ENCODE peak calls at places on chromosomes 12 and 14, in nine cellular contexts. One of them, this sample, is unnamed.

GRCh38 chr14:69284170-69284569 is 24.2 kb downstream of the GALNT16 start:
- DNase-seq in GM23338: no peak
- DNase-seq in HepG2: no peak
- DNase-seq in A549: no peak
- DNase-seq in GM12878: no peak
- DNase-seq in SK-N-SH: no peak
- DNase-seq in Panc1: no peak
- DNase-seq in K562: no peak
- DNase-seq in HL-60: no peak
- DNase-seq in this sample: no peak

GRCh38 chr14:100677925-100678765 is 48.5 kb upstream of the DLK1 start:
- DNase-seq in HepG2: no peak
- DNase-seq in SK-N-SH: peak; percentile 89
- DNase-seq in GM23338: no peak
- DNase-seq in Panc1: no peak
- DNase-seq in K562: peak; percentile 64
- DNase-seq in GM12878: no peak
- DNase-seq in A549: no peak
- DNase-seq in HL-60: no peak
- DNase-seq in this sample: no peak

GRCh38 chr14:26887842-26888241 is 290.0 kb upstream of the NOVA1 start:
- DNase-seq in HL-60: no peak
- DNase-seq in GM12878: no peak
- DNase-seq in HepG2: no peak
- DNase-seq in Panc1: no peak
- DNase-seq in K562: no peak
- DNase-seq in A549: no peak
- DNase-seq in SK-N-SH: no peak
- DNase-seq in GM23338: no peak
- DNase-seq in this sample: no peak

GRCh38 chr14:64502476-64503183 is 1.0 kb downstream of the ZBTB25 start:
- DNase-seq in A549: peak; percentile 23
- DNase-seq in Panc1: no peak
- DNase-seq in HL-60: no peak
- DNase-seq in K562: no peak
- DNase-seq in GM12878: no peak
- DNase-seq in SK-N-SH: no peak
- DNase-seq in HepG2: no peak
- DNase-seq in GM23338: peak; percentile 50
- DNase-seq in this sample: no peak

GRCh38 chr14:51367600-51367931 is 127.5 kb downstream of the TMX1 start:
- DNase-seq in K562: no peak
- DNase-seq in GM23338: no peak
- DNase-seq in A549: no peak
- DNase-seq in HL-60: no peak
- DNase-seq in HepG2: no peak
- DNase-seq in GM12878: no peak
- DNase-seq in Panc1: no peak
- DNase-seq in SK-N-SH: no peak
- DNase-seq in this sample: no peak

GRCh38 chr12:802242-802995 is 50.0 kb downstream of the WNK1 start:
- DNase-seq in GM23338: no peak
- DNase-seq in HepG2: no peak
- DNase-seq in GM12878: no peak
- DNase-seq in SK-N-SH: no peak
- DNase-seq in K562: no peak
- DNase-seq in HL-60: no peak
- DNase-seq in A549: no peak
- DNase-seq in Panc1: no peak
- DNase-seq in this sample: no peak

GRCh38 chr12:65536876-65537661 is 258.6 kb downstream of the MSRB3 start:
- DNase-seq in HepG2: no peak
- DNase-seq in A549: peak; percentile 85
- DNase-seq in K562: no peak
- DNase-seq in SK-N-SH: no peak
- DNase-seq in Panc1: peak; percentile 82
- DNase-seq in GM12878: no peak
- DNase-seq in GM23338: no peak
- DNase-seq in HL-60: no peak
- DNase-seq in this sample: peak; percentile 100

GRCh38 chr14:29810657-29811056 is 117.0 kb downstream of the PRKD1 start:
- DNase-seq in SK-N-SH: no peak
- DNase-seq in GM23338: no peak
- DNase-seq in K562: no peak
- DNase-seq in HL-60: no peak
- DNase-seq in Panc1: no peak
- DNase-seq in A549: no peak
- DNase-seq in GM12878: no peak
- DNase-seq in HepG2: no peak
- DNase-seq in this sample: no peak

GRCh38 chr14:100536721-100537700 is 50.2 kb downstream of the BEGAIN start:
- DNase-seq in GM23338: no peak
- DNase-seq in HepG2: no peak
- DNase-seq in A549: no peak
- DNase-seq in K562: no peak
- DNase-seq in HL-60: no peak
- DNase-seq in Panc1: no peak
- DNase-seq in SK-N-SH: peak; percentile 56
- DNase-seq in GM12878: no peak
- DNase-seq in this sample: no peak

GRCh38 chr12:54175130-54175963 is 13.4 kb downstream of the SMUG1 start:
- DNase-seq in SK-N-SH: no peak
- DNase-seq in HepG2: no peak
- DNase-seq in GM23338: no peak
- DNase-seq in Panc1: no peak
- DNase-seq in HL-60: no peak
- DNase-seq in K562: peak; percentile 44
- DNase-seq in A549: no peak
- DNase-seq in GM12878: no peak
- DNase-seq in this sample: no peak

GRCh38 chr12:109739747-109740693 is 26.4 kb downstream of the FAM222A start:
- DNase-seq in K562: peak; percentile 63
- DNase-seq in GM23338: peak; percentile 77
- DNase-seq in GM12878: no peak
- DNase-seq in HL-60: no peak
- DNase-seq in HepG2: no peak
- DNase-seq in Panc1: no peak
- DNase-seq in SK-N-SH: peak; percentile 59
- DNase-seq in A549: no peak
- DNase-seq in this sample: no peak

GRCh38 chr12:50960130-50960529 is 7.8 kb downstream of the HIGD1C start:
- DNase-seq in K562: no peak
- DNase-seq in GM23338: no peak
- DNase-seq in HepG2: no peak
- DNase-seq in Panc1: no peak
- DNase-seq in GM12878: no peak
- DNase-seq in HL-60: no peak
- DNase-seq in SK-N-SH: no peak
- DNase-seq in A549: no peak
- DNase-seq in this sample: no peak

GRCh38 chr12:79935624-79936040 is 735 bp upstream of the PPP1R12A start:
- DNase-seq in A549: no peak
- DNase-seq in K562: no peak
- DNase-seq in GM23338: peak; percentile 33
- DNase-seq in GM12878: peak; percentile 36
- DNase-seq in Panc1: no peak
- DNase-seq in HL-60: no peak
- DNase-seq in SK-N-SH: peak; percentile 2
- DNase-seq in HepG2: peak; percentile 8
- DNase-seq in this sample: no peak

GRCh38 chr12:79933043-79933442 is 1.9 kb downstream of the PPP1R12A start:
- DNase-seq in GM23338: no peak
- DNase-seq in HL-60: no peak
- DNase-seq in SK-N-SH: no peak
- DNase-seq in HepG2: no peak
- DNase-seq in GM12878: no peak
- DNase-seq in K562: no peak
- DNase-seq in Panc1: no peak
- DNase-seq in A549: no peak
- DNase-seq in this sample: no peak

GRCh38 chr12:79935021-79935623 is at the start of gene PPP1R12A:
- DNase-seq in Panc1: peak; percentile 74
- DNase-seq in A549: peak; percentile 98
- DNase-seq in GM23338: peak; percentile 97
- DNase-seq in SK-N-SH: peak; percentile 94
- DNase-seq in K562: peak; percentile 94
- DNase-seq in HepG2: peak; percentile 93
- DNase-seq in HL-60: peak; percentile 89
- DNase-seq in GM12878: peak; percentile 83
- DNase-seq in this sample: peak; percentile 91

GRCh38 chr12:79933580-79934264 is 1.2 kb downstream of the PPP1R12A start:
- DNase-seq in GM12878: no peak
- DNase-seq in A549: no peak
- DNase-seq in HL-60: no peak
- DNase-seq in SK-N-SH: peak; percentile 14
- DNase-seq in Panc1: no peak
- DNase-seq in GM23338: no peak
- DNase-seq in K562: no peak
- DNase-seq in HepG2: no peak
- DNase-seq in this sample: no peak

GRCh38 chr12:79934309-79935020 is 432 bp downstream of the PPP1R12A start:
- DNase-seq in K562: peak; percentile 54
- DNase-seq in HepG2: peak; percentile 17
- DNase-seq in Panc1: no peak
- DNase-seq in A549: no peak
- DNase-seq in SK-N-SH: peak; percentile 67
- DNase-seq in GM12878: no peak
- DNase-seq in HL-60: no peak
- DNase-seq in GM23338: peak; percentile 74
- DNase-seq in this sample: no peak
- TF ChIP-seq REST in K562: no peak
- TF ChIP-seq REST in HepG2: no peak
- TF ChIP-seq REST in Panc1: no peak
- TF ChIP-seq REST in A549: no peak
- TF ChIP-seq REST in SK-N-SH: no peak
- TF ChIP-seq REST in GM12878: no peak
- TF ChIP-seq REST in HL-60: peak; percentile 53
- TF ChIP-seq REST in GM23338: no peak
- TF ChIP-seq REST in this sample: no peak

GRCh38 chr12:100267603-100268281 is 765 bp downstream of the SCYL2 start:
- DNase-seq in HepG2: peak; percentile 12
- DNase-seq in A549: no peak
- DNase-seq in GM12878: no peak
- DNase-seq in K562: peak; percentile 12
- DNase-seq in SK-N-SH: no peak
- DNase-seq in Panc1: no peak
- DNase-seq in HL-60: no peak
- DNase-seq in GM23338: peak; percentile 39
- DNase-seq in this sample: no peak
- TF ChIP-seq REST in HepG2: no peak
- TF ChIP-seq REST in A549: no peak
- TF ChIP-seq REST in GM12878: no peak
- TF ChIP-seq REST in K562: no peak
- TF ChIP-seq REST in SK-N-SH: no peak
- TF ChIP-seq REST in Panc1: no peak
- TF ChIP-seq REST in HL-60: no peak
- TF ChIP-seq REST in GM23338: no peak
- TF ChIP-seq REST in this sample: no peak

DNA sequence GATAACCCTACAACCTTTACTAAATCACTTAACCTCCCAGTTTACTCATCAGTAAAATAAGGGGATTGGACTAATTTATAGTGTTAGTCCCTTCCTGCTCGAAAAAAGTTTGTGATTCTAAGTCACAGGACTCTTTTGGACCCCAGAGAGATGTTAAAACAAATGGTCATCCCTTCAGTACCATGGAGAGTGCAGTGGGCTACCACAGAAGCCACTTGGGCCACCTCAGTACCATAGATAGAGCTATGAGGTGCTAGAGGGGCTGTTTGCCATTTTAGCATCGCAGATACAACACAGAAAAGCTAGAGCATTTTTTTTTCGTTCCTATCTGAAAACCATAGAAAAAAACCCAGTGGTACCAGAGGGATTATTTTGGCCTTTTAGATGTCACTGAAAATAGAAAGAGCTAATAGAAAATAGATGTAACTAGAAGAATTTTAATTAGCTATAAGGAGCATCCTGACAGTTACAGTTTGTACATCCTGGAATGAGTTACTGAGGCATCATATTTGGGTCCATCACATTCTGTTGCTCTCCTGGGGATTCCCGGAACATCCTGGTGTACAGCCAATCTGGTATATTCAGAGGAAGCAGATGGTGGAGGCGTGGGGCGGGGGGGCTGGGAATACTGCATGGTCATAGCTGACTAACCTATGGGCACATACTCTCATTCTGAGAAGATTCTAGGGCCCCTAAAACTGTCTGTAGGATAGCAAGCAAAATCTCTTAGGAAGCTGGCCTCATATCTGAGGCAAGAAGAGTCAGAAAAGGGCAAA is 2.8 kb downstream of the ZNF219 start:
- DNase-seq in GM23338: peak; percentile 70
- DNase-seq in HL-60: no peak
- DNase-seq in A549: no peak
- DNase-seq in GM12878: no peak
- DNase-seq in K562: peak; percentile 28
- DNase-seq in Panc1: no peak
- DNase-seq in SK-N-SH: peak; percentile 19
- DNase-seq in HepG2: no peak
- DNase-seq in this sample: no peak
- TF ChIP-seq REST in GM23338: peak; percentile 89
- TF ChIP-seq REST in HL-60: peak; percentile 92
- TF ChIP-seq REST in A549: peak; percentile 92
- TF ChIP-seq REST in GM12878: peak; percentile 88
- TF ChIP-seq REST in K562: peak; percentile 92
- TF ChIP-seq REST in Panc1: peak; percentile 83
- TF ChIP-seq REST in SK-N-SH: peak; percentile 98
- TF ChIP-seq REST in HepG2: no peak
- TF ChIP-seq REST in this sample: peak; percentile 75

GRCh38 chr12:115109863-115110262 is 425.9 kb upstream of the TBX3 start:
- DNase-seq in SK-N-SH: no peak
- DNase-seq in GM12878: no peak
- DNase-seq in K562: no peak
- DNase-seq in HepG2: no peak
- DNase-seq in A549: no peak
- DNase-seq in HL-60: no peak
- DNase-seq in Panc1: no peak
- DNase-seq in GM23338: no peak
- DNase-seq in this sample: no peak

GRCh38 chr12:115102450-115102849 is 418.5 kb upstream of the TBX3 start:
- DNase-seq in SK-N-SH: no peak
- DNase-seq in K562: no peak
- DNase-seq in A549: no peak
- DNase-seq in GM12878: no peak
- DNase-seq in Panc1: no peak
- DNase-seq in GM23338: no peak
- DNase-seq in HepG2: no peak
- DNase-seq in HL-60: no peak
- DNase-seq in this sample: no peak

GRCh38 chr12:115108129-115109100 is 424.4 kb upstream of the TBX3 start:
- DNase-seq in HepG2: no peak
- DNase-seq in HL-60: no peak
- DNase-seq in Panc1: no peak
- DNase-seq in GM23338: no peak
- DNase-seq in K562: no peak
- DNase-seq in GM12878: no peak
- DNase-seq in SK-N-SH: no peak
- DNase-seq in A549: no peak
- DNase-seq in this sample: no peak

GRCh38 chr12:115101518-115101917 is 417.5 kb upstream of the TBX3 start:
- DNase-seq in HepG2: no peak
- DNase-seq in A549: no peak
- DNase-seq in SK-N-SH: no peak
- DNase-seq in GM12878: no peak
- DNase-seq in HL-60: no peak
- DNase-seq in K562: no peak
- DNase-seq in GM23338: no peak
- DNase-seq in Panc1: no peak
- DNase-seq in this sample: no peak

GRCh38 chr12:115103884-115104883 is 420.2 kb upstream of the TBX3 start:
- DNase-seq in A549: peak; percentile 29
- DNase-seq in HepG2: no peak
- DNase-seq in SK-N-SH: no peak
- DNase-seq in GM23338: no peak
- DNase-seq in GM12878: no peak
- DNase-seq in K562: no peak
- DNase-seq in HL-60: no peak
- DNase-seq in Panc1: no peak
- DNase-seq in this sample: no peak
- TF ChIP-seq REST in A549: no peak
- TF ChIP-seq REST in HepG2: no peak
- TF ChIP-seq REST in SK-N-SH: no peak
- TF ChIP-seq REST in GM23338: no peak
- TF ChIP-seq REST in GM12878: no peak
- TF ChIP-seq REST in K562: no peak
- TF ChIP-seq REST in HL-60: no peak
- TF ChIP-seq REST in Panc1: no peak
- TF ChIP-seq REST in this sample: no peak

This sample was measured in HCT116.